ENCODE peak calls at places on chromosomes 13 and 19, in ten cellular contexts. J, T, L, G, W, N, I, A, Y and R are unnamed samples.
A peak's percentile ranks its signal among the peaks of the same experiment; 100 is the strongest.

GRCh38 chr19:12705169-12705568 is 8.7 kb upstream of the FBXW9 start:
- DNase-seq in J (no peak), T (no peak), L (no peak), G (no peak), W (no peak), N (no peak), I (no peak), A (no peak), Y (no peak), R (no peak)

GRCh38 chr13:32587014-32587773 is 942 bp downstream of the PDS5B start:
- DNase-seq in J (peak; percentile 63), T (peak; percentile 59), L (peak; percentile 48), G (peak; percentile 71), W (peak; percentile 75), N (peak; percentile 77), I (peak; percentile 60), A (peak; percentile 77), Y (peak; percentile 76), R (peak; percentile 73)

GRCh38 chr19:3450796-3451411 is 29.4 kb downstream of the SMIM24 start:
- DNase-seq in J (peak; percentile 100), T (peak; percentile 100), L (peak; percentile 95), G (peak; percentile 100), W (no peak), N (no peak), I (peak; percentile 99), A (peak; percentile 85), Y (peak; percentile 99), R (no peak)

GRCh38 chr19:33503791-33504444 is 17.7 kb downstream of the PEPD start:
- DNase-seq in J (no peak), T (no peak), L (no peak), G (no peak), W (no peak), N (no peak), I (no peak), A (no peak), Y (no peak), R (no peak)

GRCh38 chr13:19805765-19806164 is 23.0 kb upstream of the PSPC1 start:
- DNase-seq in J (no peak), T (no peak), L (no peak), G (no peak), W (no peak), N (no peak), I (no peak), A (no peak), Y (no peak), R (no peak)

GRCh38 chr13:95185311-95185710 is 115.9 kb downstream of the ABCC4 start:
- DNase-seq in J (no peak), T (no peak), L (peak; percentile 53), G (no peak), W (no peak), N (no peak), I (no peak), A (no peak), Y (no peak), R (no peak)

GRCh38 chr13:53405616-53406015 is 377.0 kb downstream of the OLFM4 start:
- DNase-seq in J (no peak), T (no peak), L (no peak), G (no peak), W (no peak), N (peak; percentile 37), I (no peak), A (no peak), Y (no peak), R (no peak)

GRCh38 chr19:45470147-45471081 is 2.6 kb downstream of the FOSB start:
- DNase-seq in J (peak; percentile 79), T (peak; percentile 91), L (peak; percentile 70), G (peak; percentile 91), W (peak; percentile 43), N (peak; percentile 50), I (peak; percentile 62), A (peak; percentile 33), Y (peak; percentile 25), R (peak; percentile 52)

GRCh38 chr13:43614063-43614462 is 172.7 kb downstream of the ENOX1 start:
- DNase-seq in J (no peak), T (no peak), L (no peak), G (no peak), W (no peak), N (no peak), I (no peak), A (no peak), Y (no peak), R (no peak)

GRCh38 chr19:29245221-29245620 is 32.3 kb upstream of the UQCRFS1 start:
- DNase-seq in J (no peak), T (no peak), L (no peak), G (no peak), W (no peak), N (no peak), I (peak; percentile 2), A (no peak), Y (no peak), R (no peak)

GRCh38 chr19:48390188-48391099 is 907 bp downstream of the KDELR1 start:
- DNase-seq in J (peak; percentile 55), T (peak; percentile 47), L (no peak), G (peak; percentile 62), W (peak; percentile 67), N (peak; percentile 71), I (peak; percentile 63), A (peak; percentile 70), Y (peak; percentile 72), R (peak; percentile 82)

DNA sequence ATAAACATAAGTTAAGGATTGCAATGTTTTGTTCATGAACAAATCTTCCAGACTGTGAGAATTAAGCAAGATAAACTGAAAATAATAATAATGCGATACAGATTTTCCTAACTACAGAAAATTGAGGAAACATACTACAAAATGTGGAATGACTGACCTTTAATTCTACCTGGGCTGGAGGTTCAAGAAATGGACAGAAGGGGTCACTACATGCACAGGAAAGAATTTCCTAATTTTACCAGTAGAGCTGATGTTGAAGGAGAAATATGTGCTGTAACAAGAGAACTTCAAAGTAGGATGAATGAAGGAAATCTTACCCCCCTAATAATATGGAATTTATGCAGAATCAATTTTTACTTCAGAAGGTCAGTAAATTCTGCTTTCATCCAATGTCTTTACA is 62.3 kb downstream of the ZNF627 start:
- DNase-seq in J (peak; percentile 10), T (no peak), L (peak; percentile 8), G (no peak), W (no peak), N (no peak), I (peak; percentile 9), A (no peak), Y (peak; percentile 19), R (no peak)
- TF ChIP-seq CTCF in J (peak; percentile 11), T (peak; percentile 8), L (peak; percentile 13), G (no peak), W (no peak), N (no peak), I (peak; percentile 48), A (no peak), Y (peak; percentile 27), R (no peak)

GRCh38 chr13:113742000-113742441 is 17.0 kb upstream of the TMEM255B start:
- DNase-seq in J (peak; percentile 58), T (no peak), L (peak; percentile 59), G (peak; percentile 22), W (peak; percentile 53), N (peak; percentile 46), I (peak; percentile 46), A (peak; percentile 47), Y (peak; percentile 56), R (peak; percentile 58)
- TF ChIP-seq CTCF in J (peak; percentile 16), T (peak; percentile 8), L (no peak), G (no peak), W (no peak), N (peak; percentile 28), I (no peak), A (no peak), Y (peak; percentile 36), R (no peak)

DNA sequence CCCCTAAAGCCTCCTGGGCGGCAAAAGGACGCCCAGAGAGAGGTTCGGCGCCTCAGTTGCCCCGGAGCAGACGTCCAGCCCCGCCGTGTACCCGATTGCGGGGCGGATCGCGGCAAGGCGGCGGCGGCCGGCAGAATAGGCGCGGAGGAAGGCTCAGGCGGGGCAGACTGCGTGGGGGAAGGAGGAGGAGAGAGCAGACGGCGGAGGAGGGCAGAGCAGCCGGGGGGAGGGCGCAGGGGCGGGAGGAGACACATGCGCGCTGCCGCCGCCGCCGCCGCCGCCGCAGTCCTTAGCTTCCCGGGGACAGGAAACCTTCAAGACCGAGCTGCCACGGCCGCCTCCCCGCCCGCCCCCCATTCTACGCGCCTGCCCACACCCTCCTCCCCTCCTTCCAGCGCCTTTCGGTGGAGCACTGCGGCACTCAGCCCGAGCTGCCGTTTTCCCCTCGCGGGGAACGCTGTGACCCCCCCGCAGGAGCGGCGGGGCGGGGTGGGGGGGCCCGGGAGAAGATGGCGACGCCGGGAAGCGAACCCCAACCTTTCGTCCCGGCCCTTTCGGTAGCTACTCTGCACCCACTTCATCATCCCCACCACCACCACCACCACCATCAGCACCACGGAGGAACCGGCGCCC is at the start of gene LRCH1:
- DNase-seq in J (peak; percentile 78), T (peak; percentile 80), L (peak; percentile 61), G (peak; percentile 93), W (peak; percentile 93), N (peak; percentile 88), I (peak; percentile 91), A (peak; percentile 89), Y (peak; percentile 89), R (peak; percentile 95)
- TF ChIP-seq CTCF in J (no peak), T (no peak), L (no peak), G (no peak), W (no peak), N (no peak), I (no peak), A (no peak), Y (no peak), R (no peak)

GRCh38 chr19:932647-933552 is 7.1 kb downstream of the ARID3A start:
- DNase-seq in J (peak; percentile 93), T (peak; percentile 87), L (no peak), G (peak; percentile 93), W (peak; percentile 61), N (peak; percentile 83), I (peak; percentile 93), A (peak; percentile 83), Y (peak; percentile 98), R (peak; percentile 59)
- TF ChIP-seq CTCF in J (no peak), T (no peak), L (no peak), G (no peak), W (no peak), N (no peak), I (no peak), A (no peak), Y (no peak), R (no peak)

GRCh38 chr13:51865838-51866237 is 4.1 kb downstream of the CCDC70 start:
- DNase-seq in J (no peak), T (no peak), L (no peak), G (no peak), W (no peak), N (no peak), I (no peak), A (no peak), Y (no peak), R (no peak)
- TF ChIP-seq CTCF in J (no peak), T (no peak), L (no peak), G (no peak), W (no peak), N (no peak), I (no peak), A (no peak), Y (no peak), R (no peak)